ENCODE peak calls at places on chromosome 7, in seven cellular contexts. D is retina, B is occipital lobe, Y is H4, V is fibroblast of gingiva, E is psoas muscle, C is omental fat pad. N is an unnamed sample.

GRCh38 chr7:139457153-139457946 is 26.1 kb downstream of the KLRG2 start:
- DNase-seq in E (no peak), V (no peak), C (no peak), B (no peak), D (no peak), Y (peak; percentile 49), N (no peak)

GRCh38 chr7:102072636-102073209 is 213.9 kb upstream of the SH2B2 start:
- DNase-seq in B (no peak), V (no peak), D (no peak), E (no peak), C (no peak), Y (no peak), N (no peak)

GRCh38 chr7:33850768-33851167 is 54.6 kb upstream of the BMPER start:
- DNase-seq in E (no peak), Y (no peak), V (no peak), C (no peak), D (no peak), B (no peak), N (no peak)

GRCh38 chr7:16999541-17000266 is 117.9 kb upstream of the AGR3 start:
- DNase-seq in B (no peak), D (no peak), C (no peak), E (no peak), V (no peak), Y (no peak), N (no peak)

GRCh38 chr7:50832744-50833143 is 50.0 kb upstream of the GRB10 start:
- DNase-seq in B (no peak), Y (peak; percentile 98), V (no peak), E (no peak), C (no peak), D (no peak), N (no peak)

GRCh38 chr7:153061913-153062528 is 302.5 kb downstream of the ACTR3B start:
- DNase-seq in B (no peak), V (no peak), D (peak; percentile 44), C (no peak), E (no peak), Y (no peak), N (peak; percentile 32)

GRCh38 chr7:14630048-14630447 is 272.5 kb downstream of the DGKB start:
- DNase-seq in E (no peak), C (no peak), D (no peak), V (no peak), B (no peak), Y (no peak), N (peak; percentile 81)

GRCh38 chr7:34058791-34059550 is 153.6 kb downstream of the BMPER start:
- DNase-seq in C (no peak), E (no peak), D (peak; percentile 24), Y (no peak), B (no peak), V (peak; percentile 84), N (no peak)

GRCh38 chr7:40833541-40834234 is 698.9 kb downstream of the SUGCT start:
- DNase-seq in C (no peak), Y (no peak), B (no peak), D (no peak), V (peak; percentile 52), E (no peak), N (no peak)